ENCODE peak calls at places on chromosomes 13 and 19, in four cellular contexts. K, A, G and T are unnamed samples.

GRCh38 chr13:84867246-84867645 is 932.0 kb downstream of the SLITRK6 start:
- DNase-seq in K (no peak), A (no peak), G (no peak), T (peak; percentile 25)

GRCh38 chr19:7932276-7932929 is 6.5 kb upstream of the CTXN1 start:
- DNase-seq in K (no peak), A (no peak), G (no peak), T (no peak)

GRCh38 chr19:54674021-54674617 is 11.3 kb downstream of the LILRB4 start:
- DNase-seq in K (peak; percentile 57), A (peak; percentile 30), G (no peak), T (peak; percentile 30)

GRCh38 chr13:44231786-44232516 is 141.7 kb upstream of the SERP2 start:
- DNase-seq in K (no peak), A (peak; percentile 79), G (peak; percentile 84), T (peak; percentile 89)

GRCh38 chr19:31718898-31719297 is 369.7 kb upstream of the TSHZ3 start:
- DNase-seq in K (no peak), A (no peak), G (no peak), T (no peak)

GRCh38 chr19:37977391-37977790 is 70.4 kb downstream of the SIPA1L3 start:
- DNase-seq in K (no peak), A (no peak), G (no peak), T (no peak)

GRCh38 chr19:39599116-39599515 is 3.2 kb upstream of the LGALS13 start:
- DNase-seq in K (peak; percentile 25), A (no peak), G (no peak), T (peak; percentile 22)

GRCh38 chr19:44512326-44513298 is 12.3 kb upstream of the ZNF180 start:
- DNase-seq in K (peak; percentile 42), A (peak; percentile 74), G (peak; percentile 3), T (peak; percentile 13)

GRCh38 chr13:24202215-24202614 is 41.7 kb downstream of the SPATA13 start:
- DNase-seq in K (no peak), A (no peak), G (no peak), T (no peak)

GRCh38 chr13:48731957-48732569 is 78.3 kb downstream of the CYSLTR2 start:
- DNase-seq in K (peak; percentile 43), A (no peak), G (no peak), T (no peak)